ENCODE peak calls at places on chromosomes 11 and 22, in four cellular contexts. One of them, this sample, is unnamed.
A peak's percentile ranks its signal among the peaks of the same experiment; 100 is the strongest.

GRCh38 chr11:9264381-9265210 is 554 bp downstream of the DENND5A start:
- DNase-seq in sigmoid colon: peak; percentile 87
- DNase-seq in lung: peak; percentile 64
- DNase-seq in MM.1S: no peak
- DNase-seq in this sample: no peak

GRCh38 chr11:122791836-122792235 is 46.5 kb upstream of the CRTAM start:
- DNase-seq in sigmoid colon: no peak
- DNase-seq in lung: no peak
- DNase-seq in MM.1S: no peak
- DNase-seq in this sample: no peak

GRCh38 chr11:18088974-18089373 is 16.9 kb downstream of the SAAL1 start:
- DNase-seq in sigmoid colon: no peak
- DNase-seq in lung: no peak
- DNase-seq in MM.1S: no peak
- DNase-seq in this sample: no peak

GRCh38 chr22:27628891-27629631 is 172.5 kb downstream of the MN1 start:
- DNase-seq in sigmoid colon: no peak
- DNase-seq in lung: no peak
- DNase-seq in MM.1S: no peak
- DNase-seq in this sample: no peak

GRCh38 chr22:37183432-37184379 is 4.3 kb downstream of the C1QTNF6 start:
- DNase-seq in sigmoid colon: peak; percentile 57
- DNase-seq in lung: no peak
- DNase-seq in MM.1S: no peak
- DNase-seq in this sample: no peak

GRCh38 chr22:35367331-35367886 is 13.5 kb upstream of the HMOX1 start:
- DNase-seq in sigmoid colon: no peak
- DNase-seq in lung: no peak
- DNase-seq in MM.1S: no peak
- DNase-seq in this sample: no peak

GRCh38 chr22:40348025-40348658 is 1.8 kb downstream of the ADSL start:
- DNase-seq in sigmoid colon: no peak
- DNase-seq in lung: no peak
- DNase-seq in MM.1S: peak; percentile 57
- DNase-seq in this sample: peak; percentile 54

GRCh38 chr11:112525270-112525669 is 264.6 kb upstream of the PLET1 start:
- DNase-seq in sigmoid colon: peak; percentile 69
- DNase-seq in lung: no peak
- DNase-seq in MM.1S: no peak
- DNase-seq in this sample: no peak

GRCh38 chr22:48867891-48868290 is 959.8 kb downstream of the BRD1 start:
- DNase-seq in sigmoid colon: peak; percentile 28
- DNase-seq in lung: no peak
- DNase-seq in MM.1S: no peak
- DNase-seq in this sample: no peak

GRCh38 chr11:28632338-28632737 is 524.1 kb downstream of the METTL15 start:
- DNase-seq in sigmoid colon: no peak
- DNase-seq in lung: no peak
- DNase-seq in MM.1S: no peak
- DNase-seq in this sample: no peak

GRCh38 chr22:29524440-29525191 is 28.9 kb downstream of the THOC5 start:
- DNase-seq in sigmoid colon: no peak
- DNase-seq in lung: no peak
- DNase-seq in MM.1S: peak; percentile 7
- DNase-seq in this sample: no peak

GRCh38 chr11:77113382-77114088 is 10.9 kb downstream of the OMP start:
- DNase-seq in sigmoid colon: no peak
- DNase-seq in lung: no peak
- DNase-seq in MM.1S: peak; percentile 33
- DNase-seq in this sample: no peak

GRCh38 chr11:35272391-35272821 is 133.4 kb downstream of the CD44 start:
- DNase-seq in sigmoid colon: no peak
- DNase-seq in lung: no peak
- DNase-seq in MM.1S: peak; percentile 55
- DNase-seq in this sample: peak; percentile 14

GRCh38 chr11:95911369-95911759 is 12.5 kb downstream of the MTMR2 start:
- DNase-seq in sigmoid colon: no peak
- DNase-seq in lung: no peak
- DNase-seq in MM.1S: no peak
- DNase-seq in this sample: no peak

GRCh38 chr11:2303627-2304155 is 1.9 kb downstream of the TSPAN32 start:
- DNase-seq in sigmoid colon: no peak
- DNase-seq in lung: no peak
- DNase-seq in MM.1S: no peak
- DNase-seq in this sample: no peak

GRCh38 chr11:45185228-45185729 is 38.8 kb downstream of the PRDM11 start:
- DNase-seq in sigmoid colon: no peak
- DNase-seq in lung: no peak
- DNase-seq in MM.1S: no peak
- DNase-seq in this sample: no peak

GRCh38 chr22:28711341-28711740 is 30.3 kb downstream of the CHEK2 start:
- DNase-seq in sigmoid colon: no peak
- DNase-seq in lung: no peak
- DNase-seq in MM.1S: no peak
- DNase-seq in this sample: no peak

GRCh38 chr11:64784813-64785581 is 6.7 kb upstream of the SF1 start:
- DNase-seq in sigmoid colon: no peak
- DNase-seq in lung: no peak
- DNase-seq in MM.1S: no peak
- DNase-seq in this sample: no peak

GRCh38 chr11:63639195-63639832 is 25.1 kb upstream of the PLAAT3 start:
- DNase-seq in sigmoid colon: no peak
- DNase-seq in lung: no peak
- DNase-seq in MM.1S: peak; percentile 44
- DNase-seq in this sample: no peak

GRCh38 chr22:25331050-25331449 is 111.6 kb downstream of the CRYBB2 start:
- DNase-seq in sigmoid colon: no peak
- DNase-seq in lung: no peak
- DNase-seq in MM.1S: no peak
- DNase-seq in this sample: no peak

GRCh38 chr11:14015711-14016110 is 53.2 kb downstream of the SPON1 start:
- DNase-seq in sigmoid colon: no peak
- DNase-seq in lung: no peak
- DNase-seq in MM.1S: no peak
- DNase-seq in this sample: no peak

GRCh38 chr11:70087446-70088167 is 9.5 kb downstream of the ANO1 start:
- DNase-seq in sigmoid colon: no peak
- DNase-seq in lung: no peak
- DNase-seq in MM.1S: no peak
- DNase-seq in this sample: no peak

GRCh38 chr11:61602775-61603569 is 22.1 kb upstream of the SYT7 start:
- DNase-seq in sigmoid colon: peak; percentile 95
- DNase-seq in lung: peak; percentile 65
- DNase-seq in MM.1S: no peak
- DNase-seq in this sample: no peak

GRCh38 chr11:31598454-31598853 is 88.9 kb downstream of the ELP4 start:
- DNase-seq in sigmoid colon: no peak
- DNase-seq in lung: no peak
- DNase-seq in MM.1S: no peak
- DNase-seq in this sample: no peak

GRCh38 chr22:23533328-23533762 is 46.7 kb downstream of the IGLL1 start:
- DNase-seq in sigmoid colon: peak; percentile 56
- DNase-seq in lung: no peak
- DNase-seq in MM.1S: peak; percentile 16
- DNase-seq in this sample: no peak

GRCh38 chr11:117618273-117618672 is 178.7 kb downstream of the DSCAML1 start:
- DNase-seq in sigmoid colon: peak; percentile 10
- DNase-seq in lung: no peak
- DNase-seq in MM.1S: no peak
- DNase-seq in this sample: no peak

GRCh38 chr11:33708970-33709369 is 8.3 kb upstream of the C11orf91 start:
- DNase-seq in sigmoid colon: no peak
- DNase-seq in lung: no peak
- DNase-seq in MM.1S: peak; percentile 80
- DNase-seq in this sample: no peak
- H3K4me1 ChIP-seq in sigmoid colon: peaks cover 8% of the 10 kb centered on the region
- H3K4me1 ChIP-seq in lung: peaks cover 17% of the 10 kb centered on the region
- H3K4me1 ChIP-seq in MM.1S: peaks cover 34% of the 10 kb centered on the region
- H3K4me1 ChIP-seq in this sample: no peaks in the 10 kb centered on the region

GRCh38 chr11:101031713-101032112 is 97.9 kb downstream of the PGR start:
- DNase-seq in sigmoid colon: no peak
- DNase-seq in lung: no peak
- DNase-seq in MM.1S: no peak
- DNase-seq in this sample: no peak
- H3K9me3 ChIP-seq in sigmoid colon: no peaks in the 10 kb centered on the region
- H3K9me3 ChIP-seq in lung: no peaks in the 10 kb centered on the region
- H3K9me3 ChIP-seq in MM.1S: no peaks in the 10 kb centered on the region
- H3K9me3 ChIP-seq in this sample: no peaks in the 10 kb centered on the region

DNA sequence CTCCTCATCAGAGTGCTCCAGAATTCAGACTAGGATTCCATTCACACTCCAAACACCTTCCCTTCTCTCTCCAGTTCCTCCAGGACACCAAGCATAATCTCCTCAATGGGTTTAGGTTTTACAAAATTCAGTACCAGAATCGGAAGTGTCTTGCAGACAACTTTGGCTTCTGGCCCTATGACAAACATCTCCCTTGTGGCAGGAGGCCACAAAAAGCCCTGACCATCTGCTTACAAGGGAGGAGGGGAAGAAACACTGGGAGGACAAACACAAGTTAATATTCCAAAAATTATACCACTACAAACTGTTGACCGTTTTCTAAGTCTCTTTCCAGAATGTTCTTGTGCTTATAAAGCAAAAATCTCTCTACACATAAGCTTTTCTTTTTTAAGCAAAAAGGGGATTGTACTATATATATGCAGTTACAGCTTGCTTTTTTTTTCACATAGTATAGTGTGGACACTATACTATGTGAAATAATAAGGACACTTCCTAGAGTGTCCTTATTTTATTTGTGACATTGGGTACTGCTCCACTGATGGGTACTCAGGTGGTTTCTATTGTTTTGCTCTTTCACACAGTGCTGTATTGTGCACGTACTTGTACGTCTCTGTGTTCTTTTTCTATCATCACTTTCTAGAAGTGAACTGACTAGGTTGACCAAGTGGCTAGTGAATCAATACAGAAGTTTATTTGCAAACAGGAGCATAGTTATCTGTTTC is 78.7 kb downstream of the BDNF start:
- DNase-seq in sigmoid colon: no peak
- DNase-seq in lung: no peak
- DNase-seq in MM.1S: no peak
- DNase-seq in this sample: no peak
- H3K27ac ChIP-seq in sigmoid colon: no peak overlapping the region
- H3K27ac ChIP-seq in lung: no peak overlapping the region
- H3K27ac ChIP-seq in MM.1S: no peak overlapping the region
- H3K27ac ChIP-seq in this sample: no peak overlapping the region

GRCh38 chr22:46104170-46104880 is 46.0 kb upstream of the PPARA start:
- DNase-seq in sigmoid colon: no peak
- DNase-seq in lung: no peak
- DNase-seq in MM.1S: no peak
- DNase-seq in this sample: no peak

GRCh38 chr22:46106279-46107022 is 43.9 kb upstream of the PPARA start:
- DNase-seq in sigmoid colon: no peak
- DNase-seq in lung: no peak
- DNase-seq in MM.1S: no peak
- DNase-seq in this sample: no peak

GRCh38 chr22:46105494-46106278 is 44.6 kb upstream of the PPARA start:
- DNase-seq in sigmoid colon: peak; percentile 86
- DNase-seq in lung: no peak
- DNase-seq in MM.1S: no peak
- DNase-seq in this sample: no peak

GRCh38 chr22:46103664-46104063 is 46.7 kb upstream of the PPARA start:
- DNase-seq in sigmoid colon: no peak
- DNase-seq in lung: no peak
- DNase-seq in MM.1S: no peak
- DNase-seq in this sample: no peak

GRCh38 chr22:46104881-46105493 is 45.3 kb upstream of the PPARA start:
- DNase-seq in sigmoid colon: no peak
- DNase-seq in lung: no peak
- DNase-seq in MM.1S: no peak
- DNase-seq in this sample: no peak
- H3K4me1 ChIP-seq in sigmoid colon: peaks cover 88% of the 10 kb centered on the region
- H3K4me1 ChIP-seq in lung: peaks cover 58% of the 10 kb centered on the region
- H3K4me1 ChIP-seq in MM.1S: no peaks in the 10 kb centered on the region
- H3K4me1 ChIP-seq in this sample: no peaks in the 10 kb centered on the region

DNA sequence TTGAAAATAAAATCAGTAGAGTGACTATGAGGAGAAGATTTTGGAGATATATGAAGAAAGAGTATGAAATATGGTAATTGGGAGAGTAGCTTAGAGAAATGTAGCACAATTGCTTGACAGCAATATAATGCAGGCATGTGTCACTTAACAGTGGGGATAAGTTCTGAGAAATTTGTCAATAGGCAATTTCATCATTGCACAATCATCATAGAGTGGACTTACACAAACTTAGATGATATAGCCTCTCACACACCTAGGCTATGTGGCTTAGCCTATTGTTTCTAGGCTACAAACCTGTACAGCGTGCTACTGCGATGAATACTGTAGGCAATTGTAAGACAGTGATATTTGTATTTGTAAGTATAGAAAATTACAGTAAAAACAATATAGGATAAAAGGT is 573.6 kb downstream of the JRKL start:
- DNase-seq in sigmoid colon: no peak
- DNase-seq in lung: no peak
- DNase-seq in MM.1S: no peak
- DNase-seq in this sample: no peak
- H3K9me3 ChIP-seq in sigmoid colon: no peaks in the 10 kb centered on the region
- H3K9me3 ChIP-seq in lung: peaks cover 1% of the 10 kb centered on the region
- H3K9me3 ChIP-seq in MM.1S: no peaks in the 10 kb centered on the region
- H3K9me3 ChIP-seq in this sample: no peaks in the 10 kb centered on the region

GRCh38 chr11:124600924-124601323 is 10.3 kb upstream of the PANX3 start:
- DNase-seq in sigmoid colon: no peak
- DNase-seq in lung: no peak
- DNase-seq in MM.1S: no peak
- DNase-seq in this sample: no peak

GRCh38 chr11:124605719-124606118 is 5.5 kb upstream of the PANX3 start:
- DNase-seq in sigmoid colon: no peak
- DNase-seq in lung: no peak
- DNase-seq in MM.1S: no peak
- DNase-seq in this sample: no peak

GRCh38 chr11:124597661-124598060 is 13.6 kb upstream of the PANX3 start:
- DNase-seq in sigmoid colon: no peak
- DNase-seq in lung: no peak
- DNase-seq in MM.1S: no peak
- DNase-seq in this sample: no peak

GRCh38 chr11:124602193-124602592 is 9.0 kb upstream of the PANX3 start:
- DNase-seq in sigmoid colon: no peak
- DNase-seq in lung: no peak
- DNase-seq in MM.1S: no peak
- DNase-seq in this sample: no peak

GRCh38 chr11:124602751-124603150 is 8.5 kb upstream of the PANX3 start:
- DNase-seq in sigmoid colon: no peak
- DNase-seq in lung: no peak
- DNase-seq in MM.1S: no peak
- DNase-seq in this sample: no peak
- H3K27ac ChIP-seq in sigmoid colon: no peak overlapping the region
- H3K27ac ChIP-seq in lung: no peak overlapping the region
- H3K27ac ChIP-seq in MM.1S: no peak overlapping the region
- H3K27ac ChIP-seq in this sample: no peak overlapping the region

This sample was measured in naive thymus-derived CD4-positive, alpha-beta T cell.